ENCODE peak calls at places on chromosomes 4 and X, in eight cellular contexts. F is NCI-H2081; P is iPS DF 19.7; Z is BJ; H is MG63; S is stimulated activated CD8-positive, alpha-beta memory T cell treated with anti-CD3 and anti-CD28 coated beads, Interleukin-4, amount 100 ng/mL, for 48 hours; D is AG20443; J is GM13976. O is an unnamed sample.

GRCh38 chrX:68829594-68830485 is 1.0 kb downstream of the EFNB1 start:
- DNase-seq in S (peak; percentile 27), D (peak; percentile 25), Z (no peak), H (peak; percentile 29), J (no peak), F (no peak), P (no peak), O (no peak)

GRCh38 chr4:55345054-55345453 is 988 bp upstream of the SRD5A3 start:
- DNase-seq in Z (no peak), S (no peak), J (no peak), H (no peak), P (no peak), D (no peak), F (no peak), O (no peak)

GRCh38 chr4:101269682-101270081 is 77.6 kb downstream of the PPP3CA start:
- DNase-seq in Z (no peak), H (no peak), J (no peak), P (no peak), F (no peak), D (no peak), S (no peak), O (no peak)

GRCh38 chrX:40380649-40381488 is 199.9 kb upstream of the ATP6AP2 start:
- DNase-seq in P (no peak), F (peak; percentile 61), D (no peak), Z (no peak), H (no peak), S (no peak), J (no peak), O (no peak)

GRCh38 chr4:55444822-55445221 is 49.1 kb downstream of the TMEM165 start:
- DNase-seq in F (no peak), D (peak; percentile 41), P (no peak), Z (no peak), S (no peak), J (no peak), H (peak; percentile 12), O (no peak)

GRCh38 chrX:125681507-125681906 is 361.8 kb downstream of the TEX13C start:
- DNase-seq in Z (no peak), D (no peak), P (no peak), H (no peak), J (no peak), F (no peak), S (no peak), O (no peak)

GRCh38 chrX:44314259-44314734 is 29.2 kb downstream of the EFHC2 start:
- DNase-seq in D (peak; percentile 20), S (no peak), F (no peak), Z (no peak), H (peak; percentile 29), P (no peak), J (no peak), O (no peak)

GRCh38 chr4:148730766-148731165 is 288.6 kb upstream of the NR3C2 start:
- DNase-seq in H (no peak), D (no peak), S (no peak), P (no peak), F (no peak), J (no peak), Z (no peak), O (no peak)

GRCh38 chr4:145887241-145887964 is 51.2 kb downstream of the ZNF827 start:
- DNase-seq in S (no peak), F (no peak), P (peak; percentile 50), H (no peak), Z (peak; percentile 67), D (peak; percentile 70), J (no peak), O (peak; percentile 43)